ENCODE peak calls at places on chromosomes 6 and 20, in five cellular contexts. P, V, N, J and H are unnamed samples.
A peak's percentile ranks its signal among the peaks of the same experiment; 100 is the strongest.

GRCh38 chr20:1491891-1492642 is 847 bp upstream of the SIRPB2 start:
- DNase-seq in P (no peak), V (no peak), N (no peak), J (no peak), H (peak; percentile 44)

GRCh38 chr20:36792422-36792821 is 18.9 kb upstream of the DSN1 start:
- DNase-seq in P (no peak), V (peak; percentile 80), N (peak; percentile 51), J (peak; percentile 57), H (peak; percentile 60)

GRCh38 chr20:44145131-44145770 is 41.7 kb downstream of the JPH2 start:
- DNase-seq in P (no peak), V (peak; percentile 76), N (no peak), J (no peak), H (no peak)

GRCh38 chr20:34536798-34537394 is 20.7 kb downstream of the DYNLRB1 start:
- DNase-seq in P (peak; percentile 37), V (no peak), N (peak; percentile 21), J (no peak), H (no peak)

GRCh38 chr6:25608562-25609174 is 43.3 kb upstream of the SCGN start:
- DNase-seq in P (no peak), V (no peak), N (no peak), J (no peak), H (no peak)

GRCh38 chr20:1569417-1569861 is 11.9 kb upstream of the SIRPD start:
- DNase-seq in P (no peak), V (no peak), N (peak; percentile 18), J (peak; percentile 64), H (peak; percentile 99)

GRCh38 chr6:163408352-163408991 is 6.0 kb upstream of the QKI start:
- DNase-seq in P (no peak), V (no peak), N (no peak), J (no peak), H (no peak)

GRCh38 chr20:57868310-57868709 is 158.5 kb upstream of the PMEPA1 start:
- DNase-seq in P (no peak), V (no peak), N (no peak), J (no peak), H (no peak)

GRCh38 chr6:154991207-154991606 is 3.9 kb upstream of the TIAM2 start:
- DNase-seq in P (no peak), V (no peak), N (no peak), J (no peak), H (peak; percentile 48)

GRCh38 chr6:75852721-75853120 is 103.7 kb downstream of the MYO6 start:
- DNase-seq in P (no peak), V (no peak), N (peak; percentile 55), J (no peak), H (peak; percentile 61)

GRCh38 chr6:17505767-17506280 is 94.3 kb upstream of the FAM8A1 start:
- DNase-seq in P (no peak), V (no peak), N (peak; percentile 53), J (no peak), H (peak; percentile 18)

GRCh38 chr20:33561981-33562601 is 72.2 kb downstream of the CBFA2T2 start:
- DNase-seq in P (no peak), V (peak; percentile 72), N (peak; percentile 70), J (peak; percentile 28), H (peak; percentile 94)

GRCh38 chr20:50562262-50562701 is 52.1 kb downstream of the PTPN1 start:
- DNase-seq in P (no peak), V (no peak), N (no peak), J (no peak), H (no peak)

GRCh38 chr6:132333639-132334516 is 67.4 kb downstream of the MOXD1 start:
- DNase-seq in P (no peak), V (no peak), N (peak; percentile 92), J (peak; percentile 68), H (peak; percentile 82)

GRCh38 chr6:41704028-41704427 is 31.4 kb downstream of the TFEB start:
- DNase-seq in P (no peak), V (no peak), N (no peak), J (no peak), H (no peak)

GRCh38 chr6:70108230-70108629 is 194.7 kb downstream of the COL9A1 start:
- DNase-seq in P (no peak), V (no peak), N (peak; percentile 18), J (peak; percentile 10), H (peak; percentile 36)

GRCh38 chr6:2478200-2478599 is 232.8 kb upstream of the GMDS start:
- DNase-seq in P (no peak), V (no peak), N (peak; percentile 86), J (no peak), H (no peak)

GRCh38 chr6:139776051-139776450 is 401.6 kb upstream of the CITED2 start:
- DNase-seq in P (no peak), V (no peak), N (no peak), J (no peak), H (no peak)

GRCh38 chr6:20455175-20456075 is 53.7 kb downstream of the E2F3 start:
- DNase-seq in P (no peak), V (no peak), N (no peak), J (no peak), H (peak; percentile 54)

GRCh38 chr6:41706876-41707564 is 28.4 kb downstream of the TFEB start:
- DNase-seq in P (no peak), V (peak; percentile 81), N (no peak), J (no peak), H (no peak)

GRCh38 chr6:89368107-89368506 is 15.6 kb upstream of the UBE2J1 start:
- DNase-seq in P (peak; percentile 64), V (peak; percentile 72), N (peak; percentile 46), J (no peak), H (peak; percentile 36)

GRCh38 chr6:2651536-2651935 is 99.2 kb downstream of the MYLK4 start:
- DNase-seq in P (no peak), V (no peak), N (no peak), J (no peak), H (no peak)

GRCh38 chr6:4687656-4687988 is 88.6 kb upstream of the CDYL start:
- DNase-seq in P (no peak), V (no peak), N (no peak), J (no peak), H (no peak)

GRCh38 chr20:56859751-56860366 is 230.8 kb downstream of the TFAP2C start:
- DNase-seq in P (no peak), V (no peak), N (no peak), J (no peak), H (no peak)

GRCh38 chr6:15969236-15969778 is 159.6 kb upstream of the MYLIP start:
- DNase-seq in P (no peak), V (no peak), N (no peak), J (no peak), H (peak; percentile 93)

GRCh38 chr6:36893976-36894932 is 8.5 kb downstream of the C6orf89 start:
- DNase-seq in P (no peak), V (no peak), N (no peak), J (no peak), H (peak; percentile 56)
- TF ChIP-seq CTCF in P (no peak), V (no peak), N (no peak), J (no peak), H (no peak)

DNA sequence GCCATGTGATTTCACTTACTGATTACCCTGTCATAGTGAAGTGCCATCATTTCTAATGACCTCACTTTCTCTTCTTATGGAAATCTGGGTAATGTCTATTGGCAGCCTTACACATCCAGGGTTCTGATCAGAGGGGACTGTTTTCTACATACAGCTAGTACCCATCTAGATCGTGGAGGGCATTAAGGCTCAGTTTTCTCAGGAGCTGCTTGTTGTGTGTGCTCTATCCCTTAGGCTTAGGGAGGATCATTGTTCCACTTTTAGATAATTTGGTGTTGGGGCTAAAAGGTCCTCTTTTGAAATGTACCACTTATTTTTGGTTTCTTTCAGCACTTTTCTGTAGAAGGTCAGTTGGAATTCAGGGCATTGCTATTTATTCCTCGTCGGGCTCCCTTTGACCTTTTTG is 3.8 kb downstream of the HSP90AB1 start:
- DNase-seq in P (no peak), V (no peak), N (no peak), J (no peak), H (no peak)
- H3K4me3 ChIP-seq in P (no peak overlapping the region), V (no peak overlapping the region), N (no peak overlapping the region), J (no peak overlapping the region), H (no peak overlapping the region)

DNA sequence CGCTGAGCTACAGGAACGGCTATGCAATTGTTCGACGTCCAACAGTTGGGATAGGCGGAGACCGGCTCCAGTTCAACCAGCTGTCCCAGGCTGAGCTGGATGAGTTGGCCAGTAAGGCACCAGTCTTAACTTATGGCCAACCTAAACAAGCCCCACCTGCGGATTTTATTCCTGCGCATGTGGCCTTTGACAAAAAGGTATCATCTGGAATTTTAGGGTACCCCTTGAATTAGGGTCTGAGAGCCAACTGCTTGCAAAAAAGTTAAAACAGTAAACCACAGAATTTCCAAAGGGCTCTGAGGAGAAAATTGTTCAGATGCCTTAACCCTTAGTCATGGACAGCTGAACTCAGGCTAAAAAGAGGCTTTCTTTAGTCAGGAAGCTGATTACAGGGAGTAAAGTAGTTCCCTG is 3.8 kb downstream of the EFHC1 start:
- DNase-seq in P (no peak), V (no peak), N (peak; percentile 89), J (no peak), H (peak; percentile 68)
- H3K36me3 ChIP-seq in P (no peaks in the 10 kb centered on the region), V (no peaks in the 10 kb centered on the region), N (no peaks in the 10 kb centered on the region), J (no peaks in the 10 kb centered on the region), H (no peaks in the 10 kb centered on the region)

GRCh38 chr20:63381781-63382431 is 20.8 kb upstream of the CHRNA4 start:
- DNase-seq in P (peak; percentile 18), V (no peak), N (no peak), J (no peak), H (no peak)

GRCh38 chr20:63380346-63380870 is 19.3 kb upstream of the CHRNA4 start:
- DNase-seq in P (no peak), V (no peak), N (no peak), J (no peak), H (no peak)

GRCh38 chr20:63384336-63384735 is 23.2 kb upstream of the CHRNA4 start:
- DNase-seq in P (no peak), V (no peak), N (no peak), J (no peak), H (no peak)

GRCh38 chr20:63383556-63383955 is 22.4 kb upstream of the CHRNA4 start:
- DNase-seq in P (no peak), V (no peak), N (no peak), J (no peak), H (no peak)

GRCh38 chr20:63382551-63383300 is 21.6 kb upstream of the CHRNA4 start:
- DNase-seq in P (no peak), V (no peak), N (no peak), J (no peak), H (no peak)
- TF ChIP-seq CTCF in P (no peak), V (no peak), N (no peak), J (no peak), H (no peak)

GRCh38 chr6:152220785-152221184 is 413.3 kb downstream of the ESR1 start:
- DNase-seq in P (no peak), V (no peak), N (no peak), J (no peak), H (no peak)
- H3K4me3 ChIP-seq in P (no peak overlapping the region), V (no peak overlapping the region), N (no peak overlapping the region), J (no peak overlapping the region), H (no peak overlapping the region)

GRCh38 chr6:157928428-157928827 is 53.2 kb upstream of the SYNJ2 start:
- DNase-seq in P (no peak), V (no peak), N (no peak), J (no peak), H (no peak)
- H3K36me3 ChIP-seq in P (peaks cover 20% of the 10 kb centered on the region), V (peaks cover 56% of the 10 kb centered on the region), N (peaks cover 45% of the 10 kb centered on the region), J (peaks cover 20% of the 10 kb centered on the region), H (peaks cover 22% of the 10 kb centered on the region)

DNA sequence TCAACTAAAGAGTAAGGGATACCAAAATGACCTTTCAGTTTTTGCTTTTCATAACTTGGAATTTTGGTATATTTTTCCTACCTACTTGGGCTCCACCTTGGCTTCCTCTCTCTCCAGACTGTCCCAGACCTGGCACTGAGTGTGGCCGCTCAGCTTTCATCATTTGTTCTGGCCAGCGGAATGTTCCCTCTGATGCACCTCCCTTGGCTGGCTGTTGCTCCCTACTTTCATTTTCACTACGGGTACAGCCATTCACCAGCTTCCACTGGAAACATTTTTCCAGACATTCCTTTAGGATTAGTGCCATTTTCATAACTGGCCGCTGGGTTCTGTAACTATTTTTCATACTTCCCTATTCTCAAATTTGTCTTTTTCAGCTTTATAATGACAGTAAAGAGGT is 487.4 kb downstream of the TENT5A start:
- DNase-seq in P (no peak), V (peak; percentile 71), N (peak; percentile 32), J (no peak), H (no peak)
- TF ChIP-seq CTCF in P (no peak), V (no peak), N (no peak), J (no peak), H (no peak)